ENCODE peak calls at places on chromosomes 1 and 21, in five cellular contexts. H is AG04450, X is left cardiac atrium, A is SK-N-SH, S is cardiac fibroblast. Y is an unnamed sample.

GRCh38 chr1:234212764-234213406 is 160.4 kb upstream of the COA6 start:
- DNase-seq in A (peak), X (no peak), H (no peak), S (peak), Y (no peak)

GRCh38 chr1:2024887-2025286 is 5.7 kb downstream of the GABRD start:
- DNase-seq in S (no peak), H (no peak), A (no peak), X (no peak), Y (no peak)

GRCh38 chr1:66416295-66416694 is 117.7 kb upstream of the SGIP1 start:
- DNase-seq in H (no peak), X (no peak), S (peak), A (no peak), Y (no peak)

GRCh38 chr1:66761273-66761672 is 9.0 kb downstream of the DYNLT5 start:
- DNase-seq in H (no peak), A (no peak), S (peak), X (no peak), Y (no peak)

GRCh38 chr21:31279986-31280385 is 64.1 kb downstream of the TIAM1 start:
- DNase-seq in X (no peak), A (no peak), S (no peak), H (no peak), Y (no peak)

GRCh38 chr1:92973203-92973907 is 12.1 kb upstream of the DIPK1A start:
- DNase-seq in S (no peak), X (no peak), A (no peak), H (no peak), Y (no peak)

GRCh38 chr1:36525166-36525565 is 42.5 kb upstream of the CSF3R start:
- DNase-seq in A (no peak), H (no peak), S (no peak), X (no peak), Y (peak)

GRCh38 chr1:228278432-228278941 is 70.6 kb downstream of the OBSCN start:
- DNase-seq in A (no peak), H (no peak), S (no peak), X (no peak), Y (peak)

GRCh38 chr1:153842006-153842471 is 66.8 kb downstream of the SLC27A3 start:
- DNase-seq in S (peak), X (no peak), A (no peak), H (no peak), Y (no peak)

GRCh38 chr1:41868241-41868953 is 50.3 kb downstream of the HIVEP3 start:
- DNase-seq in X (no peak), S (no peak), H (no peak), A (no peak), Y (no peak)

GRCh38 chr1:228445867-228446584 is 29.4 kb upstream of the TRIM17 start:
- DNase-seq in A (no peak), S (peak), X (peak), H (no peak), Y (no peak)

GRCh38 chr1:241837901-241838300 is 10.1 kb upstream of the EXO1 start:
- DNase-seq in H (peak), S (peak), A (no peak), X (no peak), Y (no peak)

GRCh38 chr1:184061396-184062003 is 10.0 kb downstream of the TSEN15 start:
- DNase-seq in H (peak), X (no peak), S (peak), A (no peak), Y (no peak)

GRCh38 chr1:2786329-2787162 is 14.9 kb downstream of the TTC34 start:
- DNase-seq in H (no peak), X (peak), A (peak), S (no peak), Y (peak)

GRCh38 chr1:87647436-87648177 is 318.9 kb downstream of the LMO4 start:
- DNase-seq in H (no peak), X (no peak), A (no peak), S (no peak), Y (no peak)

GRCh38 chr1:3651939-3652537 is at the start of gene TP73:
- DNase-seq in S (no peak), H (no peak), A (peak), X (no peak), Y (no peak)

GRCh38 chr1:244112646-244113045 is 61.6 kb downstream of the ZBTB18 start:
- DNase-seq in H (peak), X (no peak), A (no peak), S (peak), Y (no peak)

GRCh38 chr1:207818971-207819451 is 67.2 kb downstream of the CD46 start:
- DNase-seq in A (no peak), S (peak), H (no peak), X (no peak), Y (peak)

GRCh38 chr1:192986110-192986747 is 72.9 kb downstream of the UCHL5 start:
- DNase-seq in A (no peak), H (peak), S (no peak), X (no peak), Y (no peak)

GRCh38 chr21:33858672-33859372 is 56.8 kb downstream of the ATP5PO start:
- DNase-seq in X (no peak), H (no peak), A (no peak), S (no peak), Y (peak)

Y was measured in sigmoid colon.